ENCODE peak calls at places on chromosomes 4 and X, in four cellular contexts. G is AG10803; S is CD8-positive, alpha-beta T cell; H is mucosa of descending colon. K is an unnamed sample.

GRCh38 chrX:25968920-25969319 is 169.2 kb upstream of the MAGEB18 start:
- DNase-seq in G (peak), S (no peak), H (no peak), K (no peak)

GRCh38 chrX:9147631-9148189 is 113.8 kb upstream of the FAM9B start:
- DNase-seq in G (no peak), S (no peak), H (no peak), K (no peak)

GRCh38 chr4:65665951-65666523 is 4.3 kb downstream of the EPHA5 start:
- DNase-seq in G (no peak), S (no peak), H (no peak), K (no peak)

GRCh38 chrX:67718926-67719325 is 175.1 kb downstream of the AR start:
- DNase-seq in G (no peak), S (no peak), H (no peak), K (no peak)

GRCh38 chrX:10112510-10112909 is 44.3 kb upstream of the CLCN4 start:
- DNase-seq in G (no peak), S (no peak), H (no peak), K (no peak)

GRCh38 chr4:39530682-39531081 is 3.4 kb upstream of the UGDH start:
- DNase-seq in G (no peak), S (no peak), H (no peak), K (no peak)

GRCh38 chr4:86940176-86940575 is 5.4 kb downstream of the AFF1 start:
- DNase-seq in G (peak), S (no peak), H (no peak), K (peak)

GRCh38 chr4:101271516-101271915 is 75.8 kb downstream of the PPP3CA start:
- DNase-seq in G (no peak), S (no peak), H (no peak), K (no peak)

GRCh38 chrX:21907250-21907649 is 33.3 kb upstream of the SMS start:
- DNase-seq in G (peak), S (no peak), H (no peak), K (no peak)

GRCh38 chrX:28851871-28852270 is 264.6 kb downstream of the IL1RAPL1 start:
- DNase-seq in G (no peak), S (no peak), H (no peak), K (no peak)

GRCh38 chr4:39054497-39054896 is 7.5 kb upstream of the KLHL5 start:
- DNase-seq in G (no peak), S (no peak), H (no peak), K (no peak)

GRCh38 chr4:48033825-48034413 is 17.3 kb downstream of the NIPAL1 start:
- DNase-seq in G (no peak), S (peak), H (peak), K (peak)

GRCh38 chr4:95640337-95640736 is 91.6 kb upstream of the UNC5C start:
- DNase-seq in G (no peak), S (no peak), H (no peak), K (no peak)

GRCh38 chr4:176001171-176002006 is 64.3 kb upstream of the WDR17 start:
- DNase-seq in G (peak), S (no peak), H (no peak), K (no peak)

GRCh38 chr4:18052158-18052557 is 30.6 kb upstream of the LCORL start:
- DNase-seq in G (no peak), S (no peak), H (no peak), K (no peak)

GRCh38 chrX:1853916-1854315 is 239.1 kb downstream of the ASMT start:
- DNase-seq in G (no peak), S (no peak), H (no peak), K (no peak)

GRCh38 chrX:150486011-150486410 is 82.4 kb upstream of the MTM1 start:
- DNase-seq in G (peak), S (peak), H (peak), K (peak)

GRCh38 chr4:101027721-101028120 is 319.6 kb downstream of the PPP3CA start:
- DNase-seq in G (peak), S (no peak), H (no peak), K (no peak)

GRCh38 chr4:78629991-78630541 is 78.5 kb downstream of the ANXA3 start:
- DNase-seq in G (no peak), S (no peak), H (peak), K (no peak)

GRCh38 chrX:44651347-44651746 is 108.7 kb upstream of the FUNDC1 start:
- DNase-seq in G (no peak), S (no peak), H (no peak), K (no peak)

GRCh38 chr4:95045429-95045828 is 287.7 kb downstream of the BMPR1B start:
- DNase-seq in G (no peak), S (no peak), H (no peak), K (no peak)

GRCh38 chr4:57053508-57053907 is 56.7 kb downstream of the IGFBP7 start:
- DNase-seq in G (peak), S (no peak), H (no peak), K (peak)

GRCh38 chr4:165464813-165465381 is 86.1 kb downstream of the CPE start:
- DNase-seq in G (peak), S (no peak), H (peak), K (peak)

GRCh38 chr4:80207172-80207583 is 9.9 kb downstream of the PRDM8 start:
- DNase-seq in G (no peak), S (no peak), H (no peak), K (no peak)

GRCh38 chr4:148240241-148240640 is 202.0 kb downstream of the NR3C2 start:
- DNase-seq in G (no peak), S (no peak), H (no peak), K (no peak)

GRCh38 chr4:161252520-161253141 is 911.2 kb downstream of the FSTL5 start:
- DNase-seq in G (peak), S (no peak), H (peak), K (no peak)

GRCh38 chrX:41389311-41389888 is 55.4 kb downstream of the DDX3X start:
- DNase-seq in G (no peak), S (no peak), H (peak), K (no peak)

GRCh38 chrX:107451754-107452153 is 2.3 kb downstream of the FRMPD3 start:
- DNase-seq in G (no peak), S (no peak), H (no peak), K (no peak)

GRCh38 chr4:182022899-182023298 is 220.3 kb upstream of the TENM3 start:
- DNase-seq in G (no peak), S (no peak), H (no peak), K (no peak)

GRCh38 chrX:30230395-30230794 is at the start of gene MAGEB3:
- DNase-seq in G (no peak), S (no peak), H (no peak), K (no peak)

GRCh38 chr4:962231-963208 is 10.8 kb downstream of the DGKQ start:
- DNase-seq in G (no peak), S (no peak), H (peak), K (no peak)

GRCh38 chr4:27381806-27382205 is 521.2 kb downstream of the STIM2 start:
- DNase-seq in G (no peak), S (no peak), H (no peak), K (no peak)

GRCh38 chr4:126697748-126698147 is 935.0 kb upstream of the INTU start:
- DNase-seq in G (peak), S (no peak), H (no peak), K (peak)

GRCh38 chrX:118181030-118181429 is 64.4 kb upstream of the KLHL13 start:
- DNase-seq in G (no peak), S (no peak), H (no peak), K (no peak)

GRCh38 chr4:145938618-145939177 is at the start of gene ZNF827:
- DNase-seq in G (peak), S (peak), H (peak), K (peak)

GRCh38 chrX:136268051-136269048 is 17.1 kb upstream of the MAP7D3 start:
- DNase-seq in G (peak), S (peak), H (peak), K (peak)

GRCh38 chr4:151004222-151004621 is 10.9 kb downstream of the LRBA start:
- DNase-seq in G (peak), S (no peak), H (no peak), K (peak)

GRCh38 chr4:183362036-183362435 is 39.8 kb upstream of the CLDN24 start:
- DNase-seq in G (no peak), S (no peak), H (no peak), K (no peak)

GRCh38 chr4:183360161-183360919 is 38.1 kb upstream of the CLDN24 start:
- DNase-seq in G (peak), S (no peak), H (no peak), K (peak)

GRCh38 chr4:183364025-183364424 is 41.8 kb upstream of the CLDN24 start:
- DNase-seq in G (no peak), S (no peak), H (no peak), K (no peak)

GRCh38 chr4:183366436-183366835 is 44.2 kb upstream of the CLDN24 start:
- DNase-seq in G (no peak), S (no peak), H (no peak), K (no peak)

DNA sequence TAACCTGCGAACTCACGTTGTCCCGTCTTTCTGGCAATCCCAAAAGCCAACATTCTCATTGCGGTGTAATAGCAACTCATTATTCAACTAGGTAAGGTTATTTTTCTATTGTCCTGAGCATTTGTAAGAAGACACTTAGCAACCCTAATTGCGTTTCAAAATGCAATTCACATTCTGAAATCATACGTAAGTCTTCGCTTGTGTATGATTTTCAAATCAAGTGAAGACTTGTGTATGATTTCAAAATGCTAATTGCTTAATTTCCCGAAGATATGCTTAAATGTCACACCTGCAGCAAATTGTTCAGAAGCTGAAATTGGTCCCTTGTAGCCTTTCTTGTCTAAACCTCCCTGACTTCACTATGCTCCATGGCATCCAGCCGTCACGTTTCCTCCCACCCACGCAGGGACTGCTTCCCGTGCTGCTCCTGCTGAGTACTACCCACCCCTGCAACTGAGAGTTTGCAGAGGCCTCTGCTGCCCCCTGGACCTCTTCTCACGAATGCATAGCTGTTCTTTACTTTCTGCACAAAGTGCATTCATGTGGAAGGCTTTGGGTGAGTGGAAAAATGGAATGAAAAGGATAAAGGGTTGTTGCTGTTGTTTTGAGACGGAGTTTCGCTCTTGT is 40.8 kb upstream of the CLDN24 start:
- DNase-seq in G (peak), S (no peak), H (no peak), K (no peak)
- TF ChIP-seq CTCF in G (peak), S (no peak), H (no peak), K (peak)

DNA sequence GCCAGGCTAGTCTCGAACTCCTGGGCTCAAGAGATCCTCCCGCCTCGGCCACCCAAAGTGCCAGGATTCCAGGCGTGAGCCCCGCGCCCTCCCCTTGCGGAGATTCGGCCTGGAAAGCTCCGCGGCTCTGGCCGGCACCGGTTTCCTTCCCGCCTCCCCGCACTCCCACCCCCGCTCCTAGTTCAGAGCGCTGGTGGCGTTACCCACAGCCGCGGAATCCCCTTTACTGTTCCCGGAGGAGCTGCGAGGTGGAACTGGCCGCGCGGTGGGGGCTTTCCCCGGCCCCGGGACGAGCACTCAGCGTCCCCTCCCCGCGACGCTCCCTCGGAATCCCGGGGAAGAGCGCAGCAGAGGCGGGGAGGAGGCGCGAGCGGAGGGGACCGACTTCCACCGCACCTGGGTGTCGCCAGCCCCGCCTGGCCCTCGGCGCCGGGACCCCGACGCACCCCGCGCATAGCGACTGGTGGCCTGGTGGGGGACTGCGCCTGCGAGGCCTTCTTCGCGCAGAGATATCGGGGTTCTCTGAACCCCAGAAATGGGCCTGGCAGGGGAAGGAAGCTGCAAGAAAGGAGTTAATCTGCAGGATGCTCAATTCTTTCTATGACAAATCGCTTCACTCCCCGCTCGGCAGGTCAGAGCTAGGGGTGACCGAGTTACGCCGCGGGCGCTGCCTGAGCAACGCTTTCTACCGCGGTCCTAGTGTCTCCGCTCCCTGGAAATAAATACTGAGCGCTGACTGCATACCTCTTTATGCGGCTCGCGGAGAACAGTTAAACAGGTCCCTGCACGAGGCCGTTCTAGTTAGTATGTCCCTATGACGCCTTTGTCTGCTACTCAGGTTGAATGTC is 14.6 kb upstream of the SLC25A4 start:
- DNase-seq in G (no peak), S (no peak), H (peak), K (no peak)
- TF ChIP-seq CTCF in G (no peak), S (peak), H (no peak), K (peak)

DNA sequence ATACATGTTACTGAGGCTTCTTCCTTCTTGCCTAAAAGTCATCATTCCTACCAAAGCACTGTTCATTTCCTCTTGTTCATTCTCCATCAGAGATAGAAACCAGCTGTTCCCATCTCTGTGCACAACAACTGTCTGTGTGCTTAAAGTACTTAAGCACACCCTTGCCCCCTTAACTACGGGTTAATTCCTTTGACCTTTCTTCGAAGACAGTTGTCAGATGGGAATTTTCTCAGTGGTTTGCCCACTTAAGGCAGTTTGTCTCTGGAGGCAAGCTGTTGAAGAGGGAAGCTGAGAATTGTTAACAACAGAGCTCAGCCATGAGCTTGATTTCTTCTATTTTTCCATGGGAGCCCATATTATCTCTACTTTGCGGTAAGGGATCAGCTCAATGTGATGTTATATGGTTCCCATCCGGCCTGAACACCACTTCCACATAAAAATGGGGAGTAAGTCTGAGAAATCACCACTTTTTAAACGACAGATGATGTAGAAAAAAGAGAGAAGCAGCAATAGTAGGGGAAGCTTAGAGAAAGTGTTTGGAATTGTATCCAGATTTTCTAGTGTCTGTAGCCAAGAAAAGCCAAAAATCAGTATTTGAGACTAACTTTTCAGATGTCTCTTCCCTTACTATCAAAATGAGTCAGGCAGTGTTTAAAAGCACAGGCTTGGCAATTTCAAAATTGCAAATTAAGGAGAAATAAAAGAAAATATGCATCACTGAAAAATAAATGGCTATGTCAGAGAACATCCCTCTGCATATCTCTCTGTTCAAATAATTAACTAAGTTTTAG is 194.4 kb downstream of the SLIT2 start:
- DNase-seq in G (no peak), S (no peak), H (no peak), K (no peak)
- TF ChIP-seq CTCF in G (no peak), S (no peak), H (no peak), K (no peak)

DNA sequence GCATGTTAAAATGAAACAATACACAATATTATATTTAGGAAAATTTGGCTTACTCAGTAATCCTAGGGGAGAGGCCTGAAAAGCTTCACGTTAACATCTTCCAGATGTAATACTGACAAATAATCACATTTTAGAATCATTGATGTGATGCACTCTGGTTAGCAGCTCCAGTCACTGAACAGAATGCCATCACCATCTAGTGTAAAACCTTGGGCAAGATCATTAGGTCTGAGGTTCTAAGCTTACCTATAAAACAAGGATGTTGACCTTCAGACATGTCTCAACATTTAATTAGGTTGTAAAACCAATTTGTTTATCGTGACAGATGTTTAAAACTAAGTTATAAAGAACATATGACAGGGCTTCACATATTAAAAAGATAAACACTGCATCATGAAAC is 1704.8 kb downstream of the STIM2 start:
- DNase-seq in G (peak), S (no peak), H (no peak), K (no peak)
- TF ChIP-seq CTCF in G (no peak), S (no peak), H (no peak), K (no peak)

GRCh38 chr4:73069338-73070071 is at the start of gene COX18:
- DNase-seq in G (peak), S (peak), H (peak), K (peak)
- TF ChIP-seq CTCF in G (no peak), S (no peak), H (peak), K (peak)

GRCh38 chr4:139767585-139767984 is 102.0 kb downstream of the MGST2 start:
- DNase-seq in G (no peak), S (no peak), H (no peak), K (no peak)

GRCh38 chr4:139770361-139770760 is 104.7 kb downstream of the MGST2 start:
- DNase-seq in G (no peak), S (no peak), H (no peak), K (no peak)

GRCh38 chr4:139769355-139769754 is 103.7 kb downstream of the MGST2 start:
- DNase-seq in G (no peak), S (no peak), H (no peak), K (no peak)

GRCh38 chr4:139768366-139768765 is 102.7 kb downstream of the MGST2 start:
- DNase-seq in G (peak), S (no peak), H (no peak), K (no peak)

GRCh38 chr4:139768913-139769312 is 103.3 kb downstream of the MGST2 start:
- DNase-seq in G (no peak), S (no peak), H (no peak), K (no peak)
- TF ChIP-seq CTCF in G (no peak), S (no peak), H (no peak), K (peak)

DNA sequence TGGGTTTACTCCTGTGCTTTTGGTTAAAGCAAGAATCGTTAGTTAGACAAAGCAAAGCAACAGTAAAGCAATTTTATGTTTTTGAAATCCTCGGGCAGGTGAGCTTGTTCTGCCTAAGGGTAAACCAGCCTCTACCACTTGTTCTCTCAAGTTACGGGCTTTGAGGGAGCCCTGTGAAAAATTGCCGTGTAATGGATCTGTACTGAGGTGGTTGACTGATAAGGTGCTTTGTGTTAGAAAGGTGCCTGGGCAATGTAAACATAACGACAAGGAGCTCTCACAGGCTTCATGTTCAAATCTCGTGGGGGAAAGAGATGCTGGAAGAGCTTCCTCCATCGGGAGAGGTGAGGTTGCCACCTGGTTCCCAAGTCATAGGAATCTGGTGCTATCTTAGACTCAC is 111.8 kb downstream of the TRAPPC11 start:
- DNase-seq in G (no peak), S (no peak), H (no peak), K (no peak)
- TF ChIP-seq CTCF in G (no peak), S (no peak), H (no peak), K (no peak)

DNA sequence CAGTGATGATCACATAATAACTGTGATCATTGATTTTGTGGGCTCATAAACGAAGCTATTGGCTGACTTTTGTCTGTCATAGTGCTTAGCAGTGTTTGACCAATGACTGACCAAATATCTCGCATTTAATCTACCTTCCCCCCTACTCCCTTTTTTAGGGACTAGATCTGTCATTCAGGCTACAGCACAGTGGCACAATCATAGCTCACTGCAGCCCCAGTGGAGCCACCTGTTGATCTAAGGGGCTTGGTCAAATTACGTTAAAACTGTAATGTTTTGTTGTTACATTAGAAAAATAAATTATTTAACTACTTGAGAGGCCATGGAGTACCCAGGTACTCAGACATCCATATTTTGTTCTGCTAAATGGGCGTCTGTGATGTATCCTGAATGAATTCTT is 1.5 kb downstream of the FUNDC2 start:
- DNase-seq in G (no peak), S (no peak), H (no peak), K (no peak)
- TF ChIP-seq CTCF in G (no peak), S (no peak), H (no peak), K (no peak)

GRCh38 chr4:6820695-6821094 is 38.2 kb downstream of the KIAA0232 start:
- DNase-seq in G (no peak), S (no peak), H (no peak), K (no peak)
- TF ChIP-seq CTCF in G (no peak), S (no peak), H (no peak), K (no peak)